ENCODE peak calls at places on chromosomes 13 and 19, in seven cellular contexts. D is AG04450; N is C1 segment of cervical spinal cord; X is NCI-H69; I is putamen; E is activated naive CD4-positive, alpha-beta T cell treated with anti-CD3 and anti-CD28 coated beads, Interleukin-2, amount 10 ng/mL, durations not matched to agents 7 days and 5 days; R is stimulated activated CD4-positive, alpha-beta T cell treated with anti-CD3 and anti-CD28 coated beads, Interleukin-4, amount 100 ng/mL, for 24 hours. F is an unnamed sample.

GRCh38 chr13:36553501-36553900 is 120.3 kb upstream of the SERTM1 start:
- DNase-seq in D (no peak), N (no peak), X (no peak), I (no peak), E (no peak), R (no peak), F (no peak)

GRCh38 chr19:52963229-52963760 is 614 bp upstream of the ZNF816 start:
- DNase-seq in D (no peak), N (no peak), X (peak), I (no peak), E (peak), R (no peak), F (peak)

GRCh38 chr19:16654151-16654550 is 5.8 kb downstream of the SMIM7 start:
- DNase-seq in D (no peak), N (no peak), X (peak), I (no peak), E (no peak), R (no peak), F (no peak)

GRCh38 chr19:33052352-33052972 is 12.2 kb downstream of the RHPN2 start:
- DNase-seq in D (no peak), N (no peak), X (peak), I (no peak), E (no peak), R (no peak), F (no peak)

GRCh38 chr13:26022538-26023292 is 29.1 kb downstream of the SHISA2 start:
- DNase-seq in D (no peak), N (no peak), X (no peak), I (no peak), E (no peak), R (no peak), F (no peak)

GRCh38 chr19:4566402-4567051 is 7.0 kb upstream of the SEMA6B start:
- DNase-seq in D (no peak), N (no peak), X (peak), I (no peak), E (no peak), R (no peak), F (no peak)

GRCh38 chr19:7006305-7006704 is 14.9 kb downstream of the MBD3L2B start:
- DNase-seq in D (no peak), N (no peak), X (no peak), I (no peak), E (no peak), R (no peak), F (no peak)

GRCh38 chr13:108494991-108495661 is 134.3 kb upstream of the MYO16 start:
- DNase-seq in D (no peak), N (no peak), X (peak), I (no peak), E (no peak), R (no peak), F (no peak)

GRCh38 chr13:59126474-59126873 is 1037.3 kb downstream of the DIAPH3 start:
- DNase-seq in D (no peak), N (no peak), X (no peak), I (no peak), E (no peak), R (no peak), F (no peak)

GRCh38 chr13:109036091-109036490 is 406.7 kb downstream of the MYO16 start:
- DNase-seq in D (no peak), N (no peak), X (no peak), I (peak), E (no peak), R (no peak), F (no peak)

GRCh38 chr19:30073152-30074000 is 131.3 kb downstream of the URI1 start:
- DNase-seq in D (no peak), N (no peak), X (no peak), I (no peak), E (no peak), R (no peak), F (no peak)

GRCh38 chr19:5360003-5360820 is 19.6 kb upstream of the PTPRS start:
- DNase-seq in D (no peak), N (no peak), X (no peak), I (no peak), E (no peak), R (no peak), F (no peak)

GRCh38 chr13:36712785-36713184 is 39.0 kb downstream of the SERTM1 start:
- DNase-seq in D (peak), N (no peak), X (peak), I (no peak), E (no peak), R (no peak), F (no peak)

GRCh38 chr19:5850743-5851293 is 431 bp downstream of the FUT3 start:
- DNase-seq in D (no peak), N (no peak), X (peak), I (no peak), E (no peak), R (no peak), F (no peak)

GRCh38 chr13:113926951-113927660 is 46.8 kb downstream of the C13orf46 start:
- DNase-seq in D (no peak), N (no peak), X (no peak), I (no peak), E (peak), R (no peak), F (no peak)

GRCh38 chr19:18153555-18154134 is 682 bp downstream of the PIK3R2 start:
- DNase-seq in D (no peak), N (no peak), X (peak), I (no peak), E (peak), R (peak), F (no peak)

GRCh38 chr13:97855570-97855970 is 97.9 kb upstream of the IPO5 start:
- DNase-seq in D (peak), N (no peak), X (peak), I (peak), E (peak), R (peak), F (no peak)

GRCh38 chr13:23631676-23632622 is 61.7 kb downstream of the TNFRSF19 start:
- DNase-seq in D (no peak), N (no peak), X (peak), I (no peak), E (no peak), R (no peak), F (no peak)

GRCh38 chr13:21060063-21060826 is 1.1 kb downstream of the LATS2 start:
- DNase-seq in D (no peak), N (no peak), X (peak), I (peak), E (no peak), R (no peak), F (no peak)

GRCh38 chr13:99029576-99029975 is 51.7 kb upstream of the DOCK9 start:
- DNase-seq in D (no peak), N (no peak), X (no peak), I (no peak), E (no peak), R (no peak), F (no peak)